ENCODE peak calls at places on chromosome 1, in ten cellular contexts. J, O, V, Q, I, N, R, Z, W and D are unnamed samples.
A peak's percentile ranks its signal among the peaks of the same experiment; 100 is the strongest.

GRCh38 chr1:34681481-34682451 is 73.1 kb upstream of the GJB5 start:
- DNase-seq in J (peak; percentile 66), Z (peak; percentile 7), R (peak; percentile 48), V (peak; percentile 54), W (peak; percentile 45), O (peak; percentile 36), N (no peak), Q (peak; percentile 74), I (peak; percentile 51), D (no peak)

GRCh38 chr1:116954450-116954849 is 44.7 kb downstream of the PTGFRN start:
- DNase-seq in Z (no peak), R (peak; percentile 71), W (peak; percentile 82), I (no peak), O (peak; percentile 82), J (no peak), V (no peak), N (peak; percentile 92), Q (no peak), D (no peak)

GRCh38 chr1:199422206-199422605 is 605.3 kb upstream of the NR5A2 start:
- DNase-seq in O (no peak), Z (no peak), V (no peak), R (peak; percentile 67), Q (no peak), N (no peak), I (peak; percentile 44), J (peak; percentile 1), W (peak; percentile 71), D (no peak)

GRCh38 chr1:11802616-11802972 is 3.2 kb downstream of the MTHFR start:
- DNase-seq in W (peak; percentile 31), V (no peak), Z (no peak), O (peak; percentile 53), I (no peak), N (no peak), R (no peak), J (no peak), Q (peak; percentile 32), D (no peak)

GRCh38 chr1:231039161-231040018 is 664 bp downstream of the FAM89A start:
- DNase-seq in V (peak; percentile 58), I (no peak), Q (peak; percentile 66), N (no peak), Z (no peak), O (peak; percentile 61), W (peak; percentile 44), J (peak; percentile 83), R (peak; percentile 50), D (peak; percentile 67)

GRCh38 chr1:30790850-30791778 is 33.5 kb upstream of the LAPTM5 start:
- DNase-seq in Q (no peak), N (no peak), I (no peak), Z (no peak), W (peak; percentile 33), O (no peak), R (no peak), V (no peak), J (no peak), D (no peak)

GRCh38 chr1:169906938-169907337 is 13.2 kb upstream of the SCYL3 start:
- DNase-seq in Z (no peak), J (no peak), W (peak; percentile 83), I (no peak), Q (no peak), O (no peak), V (no peak), N (no peak), R (peak; percentile 59), D (no peak)

GRCh38 chr1:246450485-246451251 is 56.4 kb downstream of the SMYD3 start:
- DNase-seq in Z (no peak), I (no peak), O (peak; percentile 33), V (no peak), R (peak; percentile 54), J (peak; percentile 42), Q (no peak), W (peak; percentile 53), N (no peak), D (no peak)

GRCh38 chr1:248825573-248825908 is 174 bp downstream of the SH3BP5L start:
- DNase-seq in R (no peak), Q (peak; percentile 45), J (no peak), N (no peak), V (no peak), Z (no peak), I (no peak), O (no peak), W (no peak), D (no peak)

GRCh38 chr1:114468710-114469468 is 42.1 kb downstream of the TRIM33 start:
- DNase-seq in R (peak; percentile 23), V (no peak), Z (no peak), Q (no peak), O (peak; percentile 29), J (no peak), I (no peak), W (no peak), N (no peak), D (no peak)

GRCh38 chr1:234111458-234112142 is 207.1 kb downstream of the SLC35F3 start:
- DNase-seq in N (no peak), Q (peak; percentile 63), O (peak; percentile 11), V (no peak), J (peak; percentile 73), R (peak; percentile 17), I (peak; percentile 7), Z (no peak), W (peak; percentile 14), D (peak; percentile 47)

GRCh38 chr1:244369256-244370057 is 82.3 kb downstream of the ADSS2 start:
- DNase-seq in J (no peak), W (no peak), Z (no peak), V (no peak), Q (no peak), N (no peak), I (no peak), O (no peak), R (no peak), D (no peak)

GRCh38 chr1:13699510-13699909 is 478 bp upstream of the PRDM2 start:
- DNase-seq in Z (no peak), J (no peak), Q (no peak), V (no peak), N (no peak), R (peak; percentile 15), I (peak; percentile 10), O (peak; percentile 23), W (peak; percentile 16), D (no peak)

GRCh38 chr1:224435318-224435763 is 744 bp upstream of the WDR26 start:
- DNase-seq in J (no peak), W (peak; percentile 68), Z (no peak), O (peak; percentile 27), Q (no peak), R (peak; percentile 59), V (no peak), N (no peak), I (peak; percentile 43), D (no peak)

GRCh38 chr1:6261615-6261995 is 707 bp upstream of the GPR153 start:
- DNase-seq in W (no peak), Q (peak; percentile 60), V (no peak), Z (no peak), I (no peak), O (no peak), R (no peak), J (peak; percentile 79), N (no peak), D (no peak)

DNA sequence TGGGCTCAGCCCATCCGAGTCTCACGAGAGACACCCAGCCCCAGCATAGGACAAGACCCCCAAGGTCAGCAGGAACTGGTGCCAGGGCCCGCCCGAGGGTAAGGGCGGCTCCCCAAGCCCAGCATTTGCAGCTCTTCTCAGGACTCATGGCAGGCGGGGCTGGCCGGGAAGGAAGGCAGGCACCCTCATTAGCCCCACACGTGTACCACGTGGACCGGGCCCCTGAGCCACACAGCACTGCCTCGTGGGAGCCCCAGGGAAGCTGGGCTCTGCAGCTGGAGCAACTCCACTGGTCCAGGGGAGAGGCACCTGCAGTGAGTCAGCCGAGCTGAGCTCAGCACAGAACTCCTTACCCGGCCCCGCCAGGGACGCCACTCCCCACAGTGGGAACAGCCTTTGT is 97.7 kb upstream of the IFFO2 start:
- DNase-seq in I (no peak), J (no peak), R (no peak), Q (no peak), Z (no peak), V (no peak), N (no peak), O (no peak), W (no peak), D (no peak)
- TF ChIP-seq CTCF in I (no peak), J (no peak), R (no peak), Q (no peak), Z (no peak), V (no peak), N (no peak), O (no peak), W (no peak), D (no peak)

GRCh38 chr1:8794605-8795004 is 22.8 kb downstream of the RERE start:
- DNase-seq in Q (no peak), Z (no peak), V (no peak), R (no peak), W (no peak), O (no peak), J (no peak), I (no peak), N (no peak), D (no peak)
- TF ChIP-seq CTCF in Q (no peak), Z (peak; percentile 16), V (no peak), R (no peak), W (no peak), O (no peak), J (no peak), I (no peak), N (no peak), D (no peak)

DNA sequence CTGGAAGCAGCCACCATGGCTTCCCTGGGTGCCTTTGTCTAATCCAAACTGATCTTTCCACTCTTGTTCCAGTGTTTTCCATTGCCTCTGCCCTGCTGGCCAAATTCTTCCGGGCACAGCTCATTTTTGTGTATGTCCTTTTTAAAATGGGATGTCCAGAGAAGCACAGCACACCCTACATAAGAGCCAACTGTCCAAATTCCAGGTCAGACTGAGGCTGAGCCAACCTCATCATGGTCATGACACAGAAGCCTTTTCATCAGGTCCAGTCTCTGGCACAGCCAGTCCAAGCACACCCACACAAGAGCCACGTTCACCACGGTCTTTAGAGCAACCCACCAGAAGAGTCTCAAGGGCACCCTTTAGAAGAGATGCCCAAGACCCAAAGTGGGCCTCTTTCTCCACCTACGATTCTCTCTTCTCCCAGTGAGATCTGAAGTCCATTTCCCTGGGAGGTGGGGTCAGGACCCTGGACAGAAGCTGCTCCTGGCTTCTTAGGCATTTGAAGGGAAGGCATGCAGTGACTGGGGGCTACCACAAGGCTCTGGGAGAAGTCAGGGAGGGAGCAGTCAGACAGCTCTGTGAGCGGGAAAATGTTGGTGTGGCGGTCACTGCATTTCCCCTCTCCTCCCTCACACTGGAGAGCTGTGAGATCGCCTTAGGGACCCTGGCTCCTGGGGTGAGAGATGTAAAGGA is 53.2 kb downstream of the SYT2 start:
- DNase-seq in R (peak; percentile 58), J (no peak), Q (peak; percentile 82), N (no peak), Z (no peak), O (no peak), I (peak; percentile 35), W (peak; percentile 48), V (no peak), D (no peak)
- TF ChIP-seq CTCF in R (peak; percentile 38), J (peak; percentile 30), Q (peak; percentile 49), N (no peak), Z (peak; percentile 6), O (no peak), I (peak; percentile 68), W (no peak), V (no peak), D (no peak)

DNA sequence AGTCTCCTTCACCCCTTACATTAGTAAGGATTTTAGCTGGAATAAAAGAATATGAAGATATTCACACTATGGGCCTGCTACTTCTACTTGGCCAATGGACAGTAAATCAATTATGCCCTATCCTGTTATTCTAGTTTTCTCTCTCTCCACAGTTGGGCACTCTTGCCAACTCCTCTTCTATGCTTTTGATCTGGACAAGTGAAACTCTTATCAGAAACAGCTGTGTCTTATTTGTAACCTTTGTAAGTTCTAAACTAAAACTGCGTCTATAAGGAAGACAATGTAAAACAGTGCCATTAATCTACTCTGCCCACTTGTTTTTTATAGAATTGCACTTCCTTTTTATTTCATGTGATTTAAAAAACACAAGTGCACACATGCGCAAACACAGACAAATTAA is 244.0 kb upstream of the DMRTA2 start:
- DNase-seq in R (no peak), I (no peak), V (no peak), Q (no peak), O (no peak), Z (no peak), W (no peak), J (no peak), N (no peak), D (no peak)
- TF ChIP-seq CTCF in R (no peak), I (no peak), V (no peak), Q (no peak), O (no peak), Z (no peak), W (no peak), J (no peak), N (no peak), D (no peak)